ENCODE peak calls at places on chromosome 3, in seven cellular contexts. One of them, this sample, is unnamed.
A peak's percentile ranks its signal among the peaks of the same experiment; 100 is the strongest.

GRCh38 chr3:115113367-115113766 is 33.7 kb downstream of the ZBTB20 start:
- DNase-seq in astrocyte: peak; percentile 37
- DNase-seq in cardiac muscle cell: peak; percentile 80
- DNase-seq in AG09309: peak; percentile 8
- DNase-seq in GM23338: no peak
- DNase-seq in tibial artery: no peak
- DNase-seq in lower lobe of right lung: peak; percentile 37
- DNase-seq in this sample: peak; percentile 70

GRCh38 chr3:127679534-127680145 is 6.9 kb downstream of the ABTB1 start:
- DNase-seq in tibial artery: peak; percentile 13
- DNase-seq in astrocyte: no peak
- DNase-seq in lower lobe of right lung: no peak
- DNase-seq in cardiac muscle cell: no peak
- DNase-seq in AG09309: no peak
- DNase-seq in GM23338: peak; percentile 68
- DNase-seq in this sample: no peak

GRCh38 chr3:125051715-125052581 is 3.8 kb downstream of the HEG1 start:
- DNase-seq in AG09309: peak; percentile 64
- DNase-seq in GM23338: peak; percentile 68
- DNase-seq in tibial artery: peak; percentile 64
- DNase-seq in cardiac muscle cell: peak; percentile 79
- DNase-seq in lower lobe of right lung: no peak
- DNase-seq in astrocyte: peak; percentile 93
- DNase-seq in this sample: peak; percentile 94

GRCh38 chr3:23320586-23321570 is 117.8 kb downstream of the UBE2E2 start:
- DNase-seq in lower lobe of right lung: no peak
- DNase-seq in tibial artery: no peak
- DNase-seq in AG09309: no peak
- DNase-seq in GM23338: no peak
- DNase-seq in astrocyte: no peak
- DNase-seq in cardiac muscle cell: no peak
- DNase-seq in this sample: no peak

GRCh38 chr3:52481819-52482521 is 13.2 kb upstream of the STAB1 start:
- DNase-seq in astrocyte: no peak
- DNase-seq in tibial artery: no peak
- DNase-seq in GM23338: peak; percentile 89
- DNase-seq in lower lobe of right lung: no peak
- DNase-seq in AG09309: no peak
- DNase-seq in cardiac muscle cell: peak; percentile 28
- DNase-seq in this sample: no peak

GRCh38 chr3:63042866-63043265 is 167.7 kb upstream of the CADPS start:
- DNase-seq in tibial artery: no peak
- DNase-seq in lower lobe of right lung: no peak
- DNase-seq in GM23338: no peak
- DNase-seq in astrocyte: no peak
- DNase-seq in cardiac muscle cell: no peak
- DNase-seq in AG09309: no peak
- DNase-seq in this sample: peak; percentile 25

GRCh38 chr3:39361252-39361927 is 21.8 kb upstream of the SLC25A38 start:
- DNase-seq in cardiac muscle cell: no peak
- DNase-seq in AG09309: no peak
- DNase-seq in tibial artery: no peak
- DNase-seq in lower lobe of right lung: no peak
- DNase-seq in astrocyte: no peak
- DNase-seq in GM23338: no peak
- DNase-seq in this sample: no peak

GRCh38 chr3:167929937-167930336 is 165.8 kb downstream of the GOLIM4 start:
- DNase-seq in AG09309: no peak
- DNase-seq in astrocyte: no peak
- DNase-seq in cardiac muscle cell: no peak
- DNase-seq in lower lobe of right lung: no peak
- DNase-seq in GM23338: peak; percentile 15
- DNase-seq in tibial artery: no peak
- DNase-seq in this sample: no peak

GRCh38 chr3:113844622-113845222 is 6.1 kb downstream of the GRAMD1C start:
- DNase-seq in astrocyte: peak; percentile 23
- DNase-seq in AG09309: no peak
- DNase-seq in tibial artery: no peak
- DNase-seq in cardiac muscle cell: peak; percentile 63
- DNase-seq in GM23338: peak; percentile 48
- DNase-seq in lower lobe of right lung: no peak
- DNase-seq in this sample: peak; percentile 48

GRCh38 chr3:133574260-133574881 is 885 bp downstream of the CDV3 start:
- DNase-seq in lower lobe of right lung: peak; percentile 86
- DNase-seq in tibial artery: peak; percentile 65
- DNase-seq in AG09309: no peak
- DNase-seq in GM23338: peak; percentile 74
- DNase-seq in astrocyte: peak; percentile 72
- DNase-seq in cardiac muscle cell: peak; percentile 74
- DNase-seq in this sample: peak; percentile 62

GRCh38 chr3:127964053-127964452 is 49.0 kb downstream of the KBTBD12 start:
- DNase-seq in tibial artery: no peak
- DNase-seq in cardiac muscle cell: peak; percentile 52
- DNase-seq in astrocyte: peak; percentile 16
- DNase-seq in AG09309: no peak
- DNase-seq in lower lobe of right lung: no peak
- DNase-seq in GM23338: no peak
- DNase-seq in this sample: no peak

GRCh38 chr3:127674099-127674792 is 1.5 kb downstream of the ABTB1 start:
- DNase-seq in astrocyte: no peak
- DNase-seq in tibial artery: peak; percentile 12
- DNase-seq in cardiac muscle cell: no peak
- DNase-seq in AG09309: no peak
- DNase-seq in lower lobe of right lung: no peak
- DNase-seq in GM23338: no peak
- DNase-seq in this sample: no peak

GRCh38 chr3:62954579-62954978 is 79.4 kb upstream of the CADPS start:
- DNase-seq in GM23338: no peak
- DNase-seq in astrocyte: peak; percentile 13
- DNase-seq in lower lobe of right lung: no peak
- DNase-seq in cardiac muscle cell: no peak
- DNase-seq in tibial artery: no peak
- DNase-seq in AG09309: no peak
- DNase-seq in this sample: no peak

GRCh38 chr3:123481722-123482457 is 33.0 kb upstream of the ADCY5 start:
- DNase-seq in GM23338: no peak
- DNase-seq in tibial artery: no peak
- DNase-seq in lower lobe of right lung: no peak
- DNase-seq in astrocyte: no peak
- DNase-seq in cardiac muscle cell: no peak
- DNase-seq in AG09309: no peak
- DNase-seq in this sample: no peak

GRCh38 chr3:12556723-12557471 is at the start of gene MKRN2:
- DNase-seq in tibial artery: peak; percentile 84
- DNase-seq in lower lobe of right lung: peak; percentile 92
- DNase-seq in astrocyte: peak; percentile 60
- DNase-seq in cardiac muscle cell: peak; percentile 90
- DNase-seq in AG09309: peak; percentile 34
- DNase-seq in GM23338: peak; percentile 91
- DNase-seq in this sample: peak; percentile 83

GRCh38 chr3:178325330-178325729 is 210.9 kb upstream of the KCNMB2 start:
- DNase-seq in AG09309: peak; percentile 37
- DNase-seq in GM23338: peak; percentile 39
- DNase-seq in astrocyte: peak; percentile 68
- DNase-seq in tibial artery: no peak
- DNase-seq in cardiac muscle cell: peak; percentile 78
- DNase-seq in lower lobe of right lung: no peak
- DNase-seq in this sample: peak; percentile 75

GRCh38 chr3:68123231-68123630 is 468.8 kb upstream of the SUCLG2 start:
- DNase-seq in lower lobe of right lung: no peak
- DNase-seq in GM23338: no peak
- DNase-seq in tibial artery: no peak
- DNase-seq in cardiac muscle cell: no peak
- DNase-seq in AG09309: no peak
- DNase-seq in astrocyte: no peak
- DNase-seq in this sample: no peak

GRCh38 chr3:68116580-68116979 is 462.2 kb upstream of the SUCLG2 start:
- DNase-seq in astrocyte: no peak
- DNase-seq in tibial artery: no peak
- DNase-seq in cardiac muscle cell: no peak
- DNase-seq in GM23338: no peak
- DNase-seq in lower lobe of right lung: no peak
- DNase-seq in AG09309: no peak
- DNase-seq in this sample: no peak

DNA sequence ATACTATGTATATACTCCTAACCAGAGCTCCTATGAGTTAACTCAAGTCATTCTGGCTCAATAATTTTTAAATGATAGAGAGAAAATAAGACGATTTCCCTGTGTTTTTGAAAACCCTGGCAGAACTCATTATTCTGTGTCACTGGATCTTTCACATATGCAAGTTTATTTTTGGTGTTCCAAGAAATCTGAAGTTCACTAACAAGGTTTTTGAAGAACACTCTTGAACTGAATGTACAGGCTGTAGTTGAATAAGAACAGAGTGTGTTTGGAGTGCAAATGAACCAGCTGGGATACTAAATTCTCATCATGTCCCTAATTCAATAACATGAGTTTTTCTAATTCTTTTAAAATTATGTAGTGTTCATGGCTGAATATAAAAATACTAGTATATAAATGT is 466.9 kb upstream of the SUCLG2 start:
- DNase-seq in GM23338: no peak
- DNase-seq in tibial artery: no peak
- DNase-seq in AG09309: no peak
- DNase-seq in lower lobe of right lung: no peak
- DNase-seq in astrocyte: no peak
- DNase-seq in cardiac muscle cell: no peak
- DNase-seq in this sample: no peak
- TF ChIP-seq CTCF in GM23338: no peak
- TF ChIP-seq CTCF in tibial artery: no peak
- TF ChIP-seq CTCF in AG09309: no peak
- TF ChIP-seq CTCF in lower lobe of right lung: no peak
- TF ChIP-seq CTCF in astrocyte: no peak
- TF ChIP-seq CTCF in cardiac muscle cell: no peak
- TF ChIP-seq CTCF in this sample: no peak

GRCh38 chr3:42130329-42131070 is 39.3 kb downstream of the TRAK1 start:
- DNase-seq in astrocyte: no peak
- DNase-seq in tibial artery: no peak
- DNase-seq in cardiac muscle cell: no peak
- DNase-seq in AG09309: no peak
- DNase-seq in GM23338: no peak
- DNase-seq in lower lobe of right lung: no peak
- DNase-seq in this sample: no peak
- H3K4me3 ChIP-seq in astrocyte: no peak overlapping the region
- H3K4me3 ChIP-seq in tibial artery: no peak overlapping the region
- H3K4me3 ChIP-seq in cardiac muscle cell: no peak overlapping the region
- H3K4me3 ChIP-seq in AG09309: no peak overlapping the region
- H3K4me3 ChIP-seq in GM23338: no peak overlapping the region
- H3K4me3 ChIP-seq in lower lobe of right lung: no peak overlapping the region
- H3K4me3 ChIP-seq in this sample: no peak overlapping the region

GRCh38 chr3:183181606-183182005 is 19.1 kb upstream of the LAMP3 start:
- DNase-seq in cardiac muscle cell: no peak
- DNase-seq in GM23338: no peak
- DNase-seq in AG09309: no peak
- DNase-seq in lower lobe of right lung: no peak
- DNase-seq in astrocyte: no peak
- DNase-seq in tibial artery: no peak
- DNase-seq in this sample: no peak

GRCh38 chr3:183180765-183181295 is 18.3 kb upstream of the LAMP3 start:
- DNase-seq in astrocyte: no peak
- DNase-seq in GM23338: no peak
- DNase-seq in tibial artery: no peak
- DNase-seq in AG09309: no peak
- DNase-seq in lower lobe of right lung: no peak
- DNase-seq in cardiac muscle cell: no peak
- DNase-seq in this sample: no peak

GRCh38 chr3:183180105-183180763 is 17.7 kb upstream of the LAMP3 start:
- DNase-seq in GM23338: peak; percentile 50
- DNase-seq in astrocyte: no peak
- DNase-seq in AG09309: no peak
- DNase-seq in tibial artery: no peak
- DNase-seq in lower lobe of right lung: no peak
- DNase-seq in cardiac muscle cell: peak; percentile 36
- DNase-seq in this sample: no peak

GRCh38 chr3:183178512-183178832 is 15.9 kb upstream of the LAMP3 start:
- DNase-seq in astrocyte: no peak
- DNase-seq in cardiac muscle cell: no peak
- DNase-seq in GM23338: no peak
- DNase-seq in tibial artery: no peak
- DNase-seq in lower lobe of right lung: no peak
- DNase-seq in AG09309: no peak
- DNase-seq in this sample: no peak

DNA sequence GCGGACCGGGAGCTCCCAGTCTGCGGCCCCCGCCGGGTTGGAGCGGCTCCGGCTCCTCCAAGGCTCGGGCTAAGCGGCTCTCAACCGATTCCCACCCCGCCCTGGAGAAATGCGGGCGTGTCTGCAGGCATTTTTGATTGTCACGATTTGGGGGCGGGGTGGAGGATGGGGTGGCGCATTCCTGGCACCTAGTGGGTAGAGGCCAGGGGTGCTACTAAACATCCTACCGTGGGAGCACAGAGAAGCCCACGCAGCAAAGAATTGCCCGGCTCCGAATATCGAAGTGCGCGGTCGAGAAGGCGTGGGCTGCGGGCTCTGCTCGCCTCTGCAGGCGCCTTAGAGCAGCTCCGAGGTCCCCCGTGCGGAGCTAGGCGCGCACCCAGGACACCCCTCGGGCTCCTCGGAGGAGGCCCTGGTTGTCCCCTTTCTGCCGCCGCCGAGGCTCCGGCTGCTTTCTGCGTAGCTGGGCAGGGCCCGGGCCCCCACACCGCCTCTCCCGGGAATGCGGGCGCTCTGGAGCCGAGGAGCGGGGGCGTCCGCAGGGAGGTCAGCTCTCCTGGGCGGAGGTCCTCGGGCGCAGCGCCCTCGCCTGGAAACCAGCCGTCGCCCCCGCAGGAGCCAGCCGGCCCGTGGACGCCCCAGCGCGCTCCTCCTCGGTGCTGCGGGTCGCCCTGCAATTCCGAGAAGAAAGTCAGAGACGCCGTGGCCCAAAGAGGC is 16.5 kb upstream of the LAMP3 start:
- DNase-seq in lower lobe of right lung: peak; percentile 88
- DNase-seq in AG09309: no peak
- DNase-seq in astrocyte: peak; percentile 16
- DNase-seq in cardiac muscle cell: peak; percentile 48
- DNase-seq in tibial artery: no peak
- DNase-seq in GM23338: peak; percentile 89
- DNase-seq in this sample: no peak
- TF ChIP-seq CTCF in lower lobe of right lung: peak; percentile 22
- TF ChIP-seq CTCF in AG09309: no peak
- TF ChIP-seq CTCF in astrocyte: no peak
- TF ChIP-seq CTCF in cardiac muscle cell: peak; percentile 35
- TF ChIP-seq CTCF in tibial artery: no peak
- TF ChIP-seq CTCF in GM23338: peak; percentile 18
- TF ChIP-seq CTCF in this sample: no peak

GRCh38 chr3:50154476-50154839 is 666 bp upstream of the SEMA3F start:
- DNase-seq in GM23338: peak; percentile 51
- DNase-seq in lower lobe of right lung: peak; percentile 66
- DNase-seq in AG09309: no peak
- DNase-seq in tibial artery: no peak
- DNase-seq in cardiac muscle cell: no peak
- DNase-seq in astrocyte: no peak
- DNase-seq in this sample: no peak
- H3K4me3 ChIP-seq in GM23338: peak overlapping the region; percentile 91
- H3K4me3 ChIP-seq in lower lobe of right lung: peak overlapping the region; percentile 63
- H3K4me3 ChIP-seq in AG09309: no peak overlapping the region
- H3K4me3 ChIP-seq in tibial artery: peak overlapping the region; percentile 58
- H3K4me3 ChIP-seq in cardiac muscle cell: peak overlapping the region; percentile 47
- H3K4me3 ChIP-seq in astrocyte: peak overlapping the region; percentile 10
- H3K4me3 ChIP-seq in this sample: no peak overlapping the region